ENCODE peak calls at places on chromosomes 4 and X, in six cellular contexts. A is HepG2, C is endothelial cell of umbilical vein, U is GM12878, X is A549, O is K562. F is an unnamed sample.

GRCh38 chr4:4559596-4559995 is 17.7 kb upstream of the STX18 start:
- DNase-seq in A (no peak), C (no peak), U (no peak), X (no peak), O (no peak), F (no peak)

GRCh38 chr4:41095973-41096372 is 118.4 kb downstream of the APBB2 start:
- DNase-seq in A (no peak), C (no peak), U (peak), X (no peak), O (no peak), F (peak)

GRCh38 chr4:4590496-4590895 is 48.6 kb upstream of the STX18 start:
- DNase-seq in A (no peak), C (peak), U (no peak), X (no peak), O (no peak), F (no peak)

GRCh38 chr4:37735578-37735977 is 49.4 kb upstream of the RELL1 start:
- DNase-seq in A (no peak), C (no peak), U (no peak), X (no peak), O (no peak), F (peak)

GRCh38 chr4:185141777-185142176 is 1.3 kb upstream of the SLC25A4 start:
- DNase-seq in A (no peak), C (no peak), U (no peak), X (no peak), O (no peak), F (no peak)

GRCh38 chr4:628821-629635 is 3.7 kb downstream of the PDE6B start:
- DNase-seq in A (no peak), C (no peak), U (no peak), X (no peak), O (no peak), F (no peak)

GRCh38 chr4:108959497-108959896 is 196.6 kb upstream of the ETNPPL start:
- DNase-seq in A (no peak), C (no peak), U (no peak), X (no peak), O (no peak), F (no peak)

GRCh38 chr4:105277702-105278101 is 131.0 kb downstream of the TET2 start:
- DNase-seq in A (no peak), C (no peak), U (no peak), X (no peak), O (no peak), F (no peak)

DNA sequence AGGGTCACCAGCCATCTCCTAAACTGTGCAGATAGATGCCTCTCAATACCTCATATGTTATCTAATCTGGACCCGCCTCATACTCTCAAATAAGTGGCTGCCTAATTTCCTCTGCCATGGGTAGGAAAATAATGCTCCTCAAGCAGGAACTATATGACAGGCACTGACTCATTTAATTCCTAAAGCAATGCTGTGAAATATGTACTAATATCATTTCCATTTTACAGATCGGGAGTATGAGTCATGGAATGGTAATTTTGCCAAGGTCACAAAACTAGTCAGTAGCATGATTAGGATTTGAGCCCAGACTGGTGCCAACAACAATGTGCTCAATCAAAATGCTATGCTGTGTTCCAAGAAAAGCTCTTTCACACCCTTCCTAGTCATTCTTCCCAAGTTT is 3.0 kb upstream of the NXT2 start:
- DNase-seq in A (no peak), C (peak), U (no peak), X (no peak), O (no peak), F (no peak)
- TF ChIP-seq MYC in A (no peak), C (no peak), U (no peak), X (no peak), O (no peak), F (no peak)

DNA sequence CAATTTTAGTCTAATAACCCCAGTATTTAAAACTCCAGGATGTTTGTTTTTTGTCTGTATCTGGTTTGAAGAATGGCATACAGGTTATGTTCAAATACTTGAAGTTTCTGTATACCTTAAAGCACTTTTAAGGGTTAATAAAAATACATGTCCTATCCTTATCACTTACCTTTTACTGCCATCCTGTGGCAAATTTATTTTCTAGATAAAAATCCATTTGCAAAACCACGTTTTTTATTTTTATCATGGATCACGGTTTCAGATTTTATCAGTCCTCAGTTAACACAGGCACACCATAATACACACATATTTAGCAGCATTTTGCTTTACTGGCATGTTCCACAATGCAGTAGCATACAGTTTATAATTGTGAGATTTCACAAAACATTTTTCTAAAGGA is 113.3 kb upstream of the H2AZ1 start:
- DNase-seq in A (no peak), C (no peak), U (no peak), X (peak), O (no peak), F (no peak)
- TF ChIP-seq CTCF in A (no peak), C (no peak), U (no peak), X (peak), O (no peak), F (no peak)

DNA sequence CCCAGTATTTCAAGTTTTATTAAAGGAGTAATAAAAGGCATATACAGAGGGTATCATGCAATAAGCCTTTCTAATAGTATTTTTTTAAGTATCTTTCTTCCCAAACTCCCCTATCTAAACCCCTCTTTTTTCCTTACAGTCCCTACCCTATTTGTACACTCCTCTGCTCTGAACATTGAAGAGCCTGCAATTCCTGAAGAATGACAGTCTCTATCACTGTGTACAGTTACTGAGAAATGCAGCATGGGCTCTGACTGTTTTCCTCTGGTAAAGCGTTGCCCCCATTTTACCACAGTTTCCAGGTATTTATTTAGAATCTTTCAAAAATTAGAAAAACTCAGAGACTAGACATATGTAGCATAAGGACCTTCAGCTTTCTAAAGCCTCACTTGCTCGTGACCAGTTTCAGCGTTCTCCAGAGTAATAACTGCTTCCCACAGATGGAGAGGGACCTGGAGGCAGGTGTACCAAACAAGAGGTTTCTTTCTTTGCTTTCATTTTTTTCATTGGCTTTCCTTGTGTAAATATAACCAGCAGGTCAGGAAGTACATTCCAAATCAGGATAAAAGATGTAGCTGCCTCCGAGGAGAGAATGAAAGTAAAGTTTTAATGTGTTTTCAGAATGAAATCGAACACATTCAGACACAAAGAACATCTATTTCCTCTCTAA is 230.8 kb downstream of the CFAP299 start:
- DNase-seq in A (no peak), C (no peak), U (no peak), X (no peak), O (no peak), F (no peak)
- TF ChIP-seq MYC in A (no peak), C (no peak), U (no peak), X (no peak), O (no peak), F (no peak)

GRCh38 chr4:101086801-101087586 is 260.3 kb downstream of the PPP3CA start:
- DNase-seq in A (peak), C (no peak), U (no peak), X (peak), O (no peak), F (no peak)
- TF ChIP-seq CTCF in A (peak), C (no peak), U (peak), X (no peak), O (no peak), F (no peak)

GRCh38 chr4:67054901-67055300 is 490.4 kb downstream of the CENPC start:
- DNase-seq in A (no peak), C (no peak), U (no peak), X (no peak), O (no peak), F (no peak)
- TF ChIP-seq MYC in A (no peak), C (no peak), U (no peak), X (no peak), O (no peak), F (no peak)

GRCh38 chrX:54044877-54045328 is 630 bp upstream of the PHF8 start:
- DNase-seq in A (peak), C (no peak), U (peak), X (no peak), O (no peak), F (no peak)

GRCh38 chrX:54044126-54044876 is at the start of gene PHF8:
- DNase-seq in A (peak), C (peak), U (peak), X (peak), O (peak), F (peak)

GRCh38 chrX:54043084-54043483 is 1.2 kb downstream of the PHF8 start:
- DNase-seq in A (no peak), C (no peak), U (no peak), X (no peak), O (no peak), F (no peak)

GRCh38 chrX:54043696-54044125 is 562 bp downstream of the PHF8 start:
- DNase-seq in A (no peak), C (no peak), U (no peak), X (no peak), O (peak), F (peak)

GRCh38 chrX:54042609-54043010 is 1.7 kb downstream of the PHF8 start:
- DNase-seq in A (peak), C (peak), U (no peak), X (peak), O (peak), F (peak)
- TF ChIP-seq CTCF in A (peak), C (no peak), U (peak), X (no peak), O (no peak), F (no peak)

F was measured in NB4.